ENCODE peak calls at places on chromosomes 16 and 17, in ten cellular contexts. A is suprapubic skin, O is A673, D is testis, B is lower leg skin, Q is ovary, T is tibial nerve, Y is HFFc6, J is AG04450, X is activated B cell treated with CpG ODN at 0.5 μM for 24 hours. C is an unnamed sample.

GRCh38 chr17:35074711-35075707 is 11.5 kb upstream of the RFFL start:
- DNase-seq in Q (no peak), T (no peak), O (no peak), J (no peak), B (no peak), D (no peak), Y (no peak), X (no peak), A (no peak), C (no peak)

GRCh38 chr16:5738586-5738985 is 641.0 kb upstream of the EEF2KMT start:
- DNase-seq in B (no peak), Q (no peak), T (no peak), O (peak), J (no peak), Y (no peak), A (no peak), X (no peak), D (no peak), C (no peak)

GRCh38 chr16:4536391-4537106 is 2.0 kb downstream of the CDIP1 start:
- DNase-seq in B (no peak), J (no peak), X (no peak), Y (no peak), D (no peak), T (no peak), Q (no peak), O (no peak), A (no peak), C (no peak)

GRCh38 chr17:30380643-30381419 is 2.1 kb downstream of the CPD start:
- DNase-seq in X (no peak), Y (no peak), A (no peak), D (no peak), J (no peak), O (no peak), B (no peak), Q (no peak), T (no peak), C (no peak)

GRCh38 chr17:9021158-9021984 is at the start of gene NTN1:
- DNase-seq in B (no peak), Q (no peak), X (peak), D (peak), A (peak), T (peak), Y (no peak), J (no peak), O (peak), C (peak)

GRCh38 chr17:77645441-77646430 is 312.8 kb upstream of the TNRC6C start:
- DNase-seq in X (no peak), A (no peak), J (no peak), D (no peak), B (no peak), Q (no peak), Y (no peak), O (no peak), T (no peak), C (peak)

GRCh38 chr16:85080923-85081498 is 31.3 kb downstream of the CIBAR2 start:
- DNase-seq in Y (no peak), J (no peak), A (no peak), B (no peak), X (no peak), T (no peak), D (peak), Q (no peak), O (no peak), C (no peak)

GRCh38 chr17:82909322-82909904 is 69.6 kb upstream of the ZNF750 start:
- DNase-seq in O (no peak), Q (no peak), A (no peak), X (no peak), T (no peak), D (no peak), B (no peak), Y (no peak), J (no peak), C (peak)

GRCh38 chr17:17527534-17527933 is 31.3 kb upstream of the RASD1 start:
- DNase-seq in O (no peak), B (no peak), A (no peak), T (no peak), D (no peak), X (no peak), J (no peak), Q (no peak), Y (no peak), C (no peak)

GRCh38 chr17:44170499-44171201 is at the start of gene ASB16:
- DNase-seq in T (no peak), A (no peak), O (no peak), D (peak), J (no peak), B (no peak), X (no peak), Y (peak), Q (no peak), C (no peak)

GRCh38 chr17:10396529-10397163 is 23.8 kb upstream of the MYH13 start:
- DNase-seq in J (no peak), D (no peak), B (no peak), Q (no peak), Y (no peak), X (no peak), T (no peak), O (no peak), A (no peak), C (no peak)

GRCh38 chr16:76985362-76985761 is 205.6 kb upstream of the MON1B start:
- DNase-seq in A (no peak), Y (no peak), X (no peak), J (no peak), T (no peak), D (no peak), Q (no peak), O (no peak), B (no peak), C (no peak)

GRCh38 chr17:44417553-44417952 is 28.1 kb upstream of the ITGA2B start:
- DNase-seq in A (no peak), B (no peak), D (no peak), O (no peak), T (no peak), Y (peak), Q (no peak), J (peak), X (no peak), C (peak)

GRCh38 chr17:12545877-12546513 is 119.7 kb upstream of the MYOCD start:
- DNase-seq in D (peak), Y (peak), T (no peak), O (peak), J (no peak), X (no peak), Q (peak), B (no peak), A (no peak), C (peak)

GRCh38 chr16:53844796-53845195 is 140.8 kb downstream of the FTO start:
- DNase-seq in J (no peak), O (no peak), Y (no peak), B (no peak), D (no peak), X (no peak), Q (no peak), T (no peak), A (no peak), C (no peak)

GRCh38 chr17:75065562-75066151 is 18.6 kb downstream of the KCTD2 start:
- DNase-seq in X (no peak), T (no peak), B (no peak), O (no peak), D (no peak), Y (peak), Q (no peak), A (no peak), J (no peak), C (peak)

GRCh38 chr17:73013816-73014663 is 78.4 kb downstream of the SLC39A11 start:
- DNase-seq in A (no peak), Q (no peak), X (no peak), T (no peak), J (no peak), B (no peak), O (peak), D (no peak), Y (peak), C (no peak)

GRCh38 chr17:49520386-49521087 is 25.4 kb downstream of the NGFR start:
- DNase-seq in Y (no peak), Q (no peak), X (no peak), D (peak), O (no peak), T (no peak), J (no peak), A (peak), B (no peak), C (no peak)

GRCh38 chr17:61402073-61402541 is 2.5 kb downstream of the TBX2 start:
- DNase-seq in B (no peak), A (no peak), O (no peak), T (no peak), D (no peak), J (no peak), X (no peak), Y (no peak), Q (no peak), C (no peak)

GRCh38 chr17:79711715-79712305 is 18.9 kb upstream of the ENPP7 start:
- DNase-seq in B (no peak), Q (no peak), T (no peak), A (no peak), O (no peak), X (no peak), D (no peak), Y (no peak), J (no peak), C (no peak)

GRCh38 chr17:7045492-7046126 is 1.7 kb upstream of the SLC16A11 start:
- DNase-seq in T (no peak), X (no peak), O (peak), Q (peak), Y (peak), D (peak), A (no peak), B (no peak), J (peak), C (peak)
- TF ChIP-seq CTCF in T (peak), X (no peak), O (peak), Q (peak), Y (peak), D (peak), A (peak), B (peak), J (peak), C (peak)

GRCh38 chr17:19339341-19339815 is 23.1 kb downstream of the B9D1 start:
- DNase-seq in T (no peak), A (no peak), B (no peak), D (no peak), O (no peak), J (no peak), Y (no peak), Q (no peak), X (no peak), C (no peak)

GRCh38 chr17:19335951-19336631 is 26.4 kb downstream of the B9D1 start:
- DNase-seq in B (no peak), D (no peak), T (no peak), A (no peak), J (no peak), Y (no peak), X (no peak), O (no peak), Q (no peak), C (no peak)

GRCh38 chr17:19337712-19338023 is 24.9 kb downstream of the B9D1 start:
- DNase-seq in T (no peak), X (no peak), Q (no peak), O (no peak), J (no peak), Y (no peak), D (no peak), A (no peak), B (no peak), C (no peak)

GRCh38 chr17:19338031-19338990 is 24.2 kb downstream of the B9D1 start:
- DNase-seq in A (no peak), D (peak), Y (no peak), J (no peak), Q (no peak), T (no peak), O (no peak), X (peak), B (no peak), C (peak)

DNA sequence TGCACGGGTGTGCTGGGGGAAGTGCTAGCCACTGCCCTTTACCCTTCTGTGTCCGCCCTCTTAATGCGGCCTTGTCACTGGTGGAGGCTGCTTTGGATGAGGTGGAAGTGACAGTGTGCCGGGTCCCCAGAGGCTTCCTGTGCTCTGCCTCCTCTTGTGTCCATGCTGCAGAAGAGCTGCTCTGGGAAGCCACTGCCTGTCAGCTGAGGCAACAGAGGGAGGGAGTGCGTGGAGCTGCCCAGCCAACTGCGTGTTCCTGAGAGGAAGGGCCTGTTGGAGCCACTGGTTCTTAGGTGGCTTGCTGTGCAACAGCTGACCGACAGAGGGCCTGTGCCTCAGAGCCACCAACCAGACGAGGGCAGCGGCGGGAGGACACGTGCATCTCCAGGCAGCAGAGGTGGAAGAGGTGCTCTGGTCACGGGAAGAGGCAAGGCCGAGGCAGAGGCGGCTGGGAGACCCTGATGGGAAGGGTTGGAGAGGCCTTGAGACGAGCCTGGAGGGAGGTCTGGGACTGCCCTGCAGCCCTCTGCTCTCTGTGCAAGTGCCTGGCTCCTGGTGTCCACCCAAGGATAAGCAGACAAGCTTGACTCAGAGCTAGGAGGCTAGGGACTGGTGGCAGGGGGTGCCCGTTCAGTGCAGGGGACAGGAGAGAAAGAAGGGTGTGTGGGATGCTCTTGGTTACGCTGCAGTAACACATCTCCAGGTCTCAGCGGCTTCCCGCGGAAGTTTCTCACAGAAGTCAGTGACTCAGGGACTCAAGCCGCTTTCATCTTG is 25.4 kb downstream of the B9D1 start:
- DNase-seq in B (no peak), A (no peak), Y (no peak), Q (peak), D (no peak), T (no peak), J (no peak), O (no peak), X (no peak), C (no peak)
- TF ChIP-seq CTCF in B (peak), A (peak), Y (no peak), Q (no peak), D (no peak), T (peak), J (no peak), O (no peak), X (no peak), C (no peak)

GRCh38 chr17:40316571-40317344 is 7.8 kb downstream of the RARA start:
- DNase-seq in D (no peak), J (peak), Y (peak), A (peak), Q (peak), B (no peak), O (no peak), T (no peak), X (no peak), C (peak)
- TF ChIP-seq CTCF in D (no peak), J (no peak), Y (peak), A (no peak), Q (no peak), B (no peak), O (no peak), T (no peak), X (no peak), C (no peak)

GRCh38 chr17:52170963-52171572 is 12.6 kb upstream of the CA10 start:
- DNase-seq in B (no peak), A (no peak), X (no peak), T (no peak), Q (no peak), Y (no peak), J (no peak), D (peak), O (peak), C (peak)
- TF ChIP-seq CTCF in B (no peak), A (no peak), X (no peak), T (no peak), Q (no peak), Y (peak), J (no peak), D (peak), O (peak), C (peak)

GRCh38 chr16:2482181-2483107 is 7.5 kb downstream of the TBC1D24 start:
- DNase-seq in X (no peak), Q (peak), J (no peak), O (no peak), T (peak), A (no peak), B (no peak), Y (peak), D (peak), C (no peak)

GRCh38 chr16:2480948-2481347 is 6.0 kb downstream of the TBC1D24 start:
- DNase-seq in D (no peak), O (no peak), J (no peak), B (no peak), X (no peak), Q (no peak), A (no peak), T (no peak), Y (no peak), C (no peak)

GRCh38 chr16:2483939-2484897 is 9.3 kb downstream of the TBC1D24 start:
- DNase-seq in Q (no peak), O (no peak), A (no peak), X (no peak), Y (no peak), D (no peak), B (no peak), T (no peak), J (no peak), C (no peak)

GRCh38 chr16:2483160-2483559 is 8.2 kb downstream of the TBC1D24 start:
- DNase-seq in B (no peak), D (no peak), J (no peak), T (no peak), X (no peak), O (no peak), A (no peak), Q (no peak), Y (no peak), C (no peak)

DNA sequence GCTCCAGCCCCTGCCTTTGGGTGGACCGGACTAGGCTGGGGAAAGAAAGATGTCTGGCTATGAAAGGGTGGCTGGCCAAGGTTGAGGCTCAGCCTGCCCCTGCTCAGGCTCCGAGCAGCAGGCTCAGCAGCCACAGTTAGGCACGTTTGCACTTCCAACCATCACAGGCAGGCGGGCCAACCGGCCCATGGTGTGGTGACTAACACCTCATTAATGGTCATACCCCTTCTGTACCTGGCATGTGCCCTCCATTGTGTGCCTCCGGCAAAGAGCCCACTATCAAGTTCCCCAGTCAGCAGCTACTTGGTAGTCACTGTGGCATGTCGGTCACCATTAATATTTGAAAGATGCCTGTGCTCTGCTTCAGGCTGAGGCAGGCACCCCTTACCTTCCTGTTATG is 6.7 kb downstream of the TBC1D24 start:
- DNase-seq in Q (no peak), X (no peak), T (no peak), J (no peak), B (no peak), O (no peak), D (no peak), Y (no peak), A (no peak), C (no peak)
- TF ChIP-seq CTCF in Q (no peak), X (no peak), T (no peak), J (no peak), B (no peak), O (no peak), D (no peak), Y (no peak), A (no peak), C (no peak)

DNA sequence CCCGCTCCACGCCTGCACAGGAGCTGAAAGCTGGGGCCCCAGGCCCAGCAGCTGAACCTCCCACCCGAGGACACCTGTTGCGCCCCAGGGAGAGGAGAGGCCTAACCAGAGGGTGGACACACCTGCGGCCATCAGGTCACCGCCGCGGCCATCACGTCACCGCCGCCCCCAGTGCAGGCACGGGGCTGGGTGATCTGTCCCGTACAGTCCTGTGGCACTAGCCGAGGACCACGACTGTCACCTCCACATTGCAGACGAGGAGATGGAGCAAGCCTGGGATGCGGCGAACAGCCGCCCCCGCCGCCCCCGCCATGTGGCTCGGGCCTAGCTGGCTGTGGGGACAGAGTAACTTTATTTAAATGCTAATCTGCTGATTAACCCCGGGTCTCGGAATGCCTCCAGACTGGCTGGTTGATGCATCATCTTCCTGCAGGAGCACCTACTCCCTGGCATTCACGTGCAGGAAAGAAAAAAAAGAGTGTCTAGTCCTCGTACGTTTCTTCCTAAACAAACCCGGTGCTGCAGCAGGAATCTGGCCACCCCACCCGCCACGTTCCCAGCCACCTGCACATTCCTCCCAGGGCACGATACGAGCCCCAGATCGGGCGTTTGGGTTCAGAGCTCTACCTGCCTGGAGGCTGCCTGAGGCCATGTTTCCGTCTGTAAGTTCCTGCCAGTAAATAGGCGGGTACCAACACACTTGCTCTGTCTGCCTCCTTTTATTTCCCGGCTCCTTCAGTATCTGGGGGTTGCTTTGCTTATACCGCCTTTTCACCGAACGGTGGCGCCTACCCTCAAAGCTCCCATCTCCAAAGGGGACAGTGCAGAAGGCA is 29.9 kb downstream of the PIEZO1 start:
- DNase-seq in T (no peak), J (peak), D (no peak), A (no peak), O (peak), X (no peak), Q (no peak), Y (peak), B (no peak), C (peak)
- TF ChIP-seq CTCF in T (peak), J (peak), D (no peak), A (no peak), O (peak), X (no peak), Q (no peak), Y (no peak), B (no peak), C (peak)

GRCh38 chr16:22813946-22814325 is at the start of gene HS3ST2:
- DNase-seq in D (peak), O (peak), B (peak), A (peak), Y (no peak), J (no peak), Q (no peak), X (no peak), T (no peak), C (peak)

GRCh38 chr16:22816475-22816874 is 2.5 kb downstream of the HS3ST2 start:
- DNase-seq in J (no peak), Y (no peak), Q (no peak), D (no peak), X (no peak), B (no peak), T (no peak), O (no peak), A (no peak), C (no peak)

GRCh38 chr16:22815863-22816262 is 1.9 kb downstream of the HS3ST2 start:
- DNase-seq in Y (no peak), O (no peak), D (no peak), X (no peak), A (no peak), J (no peak), B (no peak), Q (no peak), T (no peak), C (no peak)

GRCh38 chr16:22814330-22815105 is 556 bp downstream of the HS3ST2 start:
- DNase-seq in A (no peak), O (no peak), T (no peak), J (no peak), X (no peak), Q (no peak), D (peak), B (no peak), Y (no peak), C (no peak)

DNA sequence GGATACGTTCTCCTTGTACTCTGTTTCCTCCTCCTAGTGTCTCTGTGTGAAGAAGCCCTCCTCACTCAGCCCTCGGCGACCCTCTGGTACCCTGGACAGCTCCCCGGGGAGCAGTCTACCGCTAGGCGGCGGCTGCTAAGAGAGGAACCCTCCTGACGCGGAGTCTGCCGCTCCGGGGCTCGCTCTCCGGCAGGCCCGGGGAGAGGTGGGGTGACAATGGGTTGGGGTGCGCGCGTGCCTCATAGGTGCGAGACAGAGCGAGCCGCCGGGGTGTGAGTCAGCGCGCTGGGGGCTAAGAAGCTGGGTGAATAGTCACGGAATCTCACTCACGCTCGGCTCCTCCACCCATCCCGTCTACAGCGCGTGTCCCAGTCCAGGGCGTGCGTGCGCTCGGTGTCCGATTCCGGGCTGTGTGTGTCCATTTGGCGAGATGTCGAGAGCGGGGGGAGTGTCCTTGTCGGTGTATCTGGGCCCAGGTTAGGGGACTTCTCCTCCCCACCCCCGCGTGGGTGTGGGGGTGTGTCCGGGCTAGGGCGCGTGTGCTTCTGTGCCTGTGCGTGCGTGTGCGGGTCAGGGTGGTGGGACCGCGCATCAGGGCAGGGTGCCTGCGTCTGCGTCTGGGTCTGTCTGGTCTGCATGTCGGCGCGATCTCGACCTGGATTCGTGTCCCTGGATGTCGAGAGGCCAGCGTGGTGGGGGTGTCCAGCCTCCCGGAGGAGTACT is 578 bp upstream of the HS3ST2 start:
- DNase-seq in O (peak), B (peak), A (peak), J (no peak), D (peak), Q (no peak), T (no peak), Y (peak), X (no peak), C (peak)
- TF ChIP-seq CTCF in O (peak), B (no peak), A (no peak), J (peak), D (peak), Q (no peak), T (no peak), Y (peak), X (no peak), C (peak)

C was measured in activated CD8-positive, alpha-beta T cell treated with anti-CD3 and anti-CD28 coated beads for 36 hours.